ENCODE peak calls at places on chromosome 7, in eight cellular contexts. D is transverse colon, Q is prostate gland, B is suprapubic skin, G is breast epithelium, A is HCT116, R is HL-60, O is spleen. T is an unnamed sample.

GRCh38 chr7:35694784-35695627 is at the start of gene HERPUD2:
- DNase-seq in D (peak), Q (peak), B (peak), G (peak), A (peak), R (peak), O (peak), T (peak)

GRCh38 chr7:123645516-123645915 is 10.2 kb upstream of the LMOD2 start:
- DNase-seq in D (no peak), Q (no peak), B (no peak), G (no peak), A (no peak), R (no peak), O (no peak), T (no peak)

GRCh38 chr7:82605247-82605864 is 161.8 kb upstream of the CACNA2D1 start:
- DNase-seq in D (no peak), Q (no peak), B (no peak), G (no peak), A (peak), R (no peak), O (no peak), T (no peak)

GRCh38 chr7:154860621-154861375 is 142.1 kb downstream of the PAXIP1 start:
- DNase-seq in D (no peak), Q (no peak), B (peak), G (no peak), A (no peak), R (no peak), O (no peak), T (no peak)

GRCh38 chr7:47846117-47846836 is 102.0 kb downstream of the PKD1L1 start:
- DNase-seq in D (no peak), Q (no peak), B (no peak), G (no peak), A (peak), R (no peak), O (no peak), T (no peak)

GRCh38 chr7:11331128-11332102 is 357.7 kb downstream of the PHF14 start:
- DNase-seq in D (no peak), Q (no peak), B (no peak), G (no peak), A (no peak), R (no peak), O (no peak), T (no peak)

GRCh38 chr7:30595461-30596042 is 874 bp downstream of the GARS1 start:
- DNase-seq in D (no peak), Q (no peak), B (no peak), G (no peak), A (no peak), R (no peak), O (no peak), T (no peak)

GRCh38 chr7:110281362-110281761 is 809.6 kb upstream of the LRRN3 start:
- DNase-seq in D (no peak), Q (peak), B (no peak), G (no peak), A (no peak), R (no peak), O (no peak), T (no peak)

GRCh38 chr7:101362334-101363195 is at the start of gene COL26A1:
- DNase-seq in D (peak), Q (peak), B (no peak), G (no peak), A (no peak), R (no peak), O (peak), T (peak)

GRCh38 chr7:129781856-129782256 is 170.3 kb downstream of the NRF1 start:
- DNase-seq in D (no peak), Q (no peak), B (no peak), G (no peak), A (no peak), R (no peak), O (peak), T (no peak)

GRCh38 chr7:18511351-18511750 is 15.8 kb downstream of the HDAC9 start:
- DNase-seq in D (no peak), Q (no peak), B (no peak), G (no peak), A (no peak), R (no peak), O (no peak), T (no peak)

GRCh38 chr7:112080441-112080840 is 125.8 kb downstream of the DOCK4 start:
- DNase-seq in D (no peak), Q (no peak), B (no peak), G (no peak), A (no peak), R (peak), O (no peak), T (no peak)
- H3K4me3 ChIP-seq in D (no peak), Q (no peak), B (no peak), G (no peak), A (no peak), R (peak), O (no peak), T (no peak)

GRCh38 chr7:24922099-24922773 is 57.7 kb downstream of the OSBPL3 start:
- DNase-seq in D (no peak), Q (no peak), B (no peak), G (no peak), A (no peak), R (no peak), O (no peak), T (no peak)
- H3K27ac ChIP-seq in D (no peak), Q (no peak), B (no peak), G (no peak), A (no peak), R (no peak), O (no peak), T (peak)

DNA sequence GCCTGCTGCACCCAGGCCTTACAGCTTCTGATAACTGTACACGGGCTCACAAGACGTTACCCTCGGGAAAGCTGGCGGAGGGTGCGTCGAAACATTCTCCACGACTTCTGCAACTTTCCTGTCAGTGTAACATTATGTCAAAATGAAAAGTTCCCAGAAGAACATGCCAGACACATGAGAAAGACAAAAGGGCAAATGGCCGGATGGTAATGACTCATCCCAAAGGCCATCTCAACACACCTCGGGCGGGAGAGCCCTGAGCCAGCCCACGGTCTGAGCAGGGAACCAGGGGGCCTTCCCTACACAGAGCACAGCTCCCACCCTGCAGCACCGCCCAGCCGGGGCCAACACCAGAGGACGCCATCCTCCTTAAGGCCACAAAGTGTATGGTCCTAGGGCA is 118.7 kb downstream of the MAD1L1 start:
- DNase-seq in D (no peak), Q (no peak), B (no peak), G (no peak), A (peak), R (no peak), O (no peak), T (no peak)
- TF ChIP-seq POLR2AphosphoS5 in D (no peak), Q (no peak), B (no peak), G (no peak), A (no peak), R (no peak), O (no peak), T (no peak)

GRCh38 chr7:70886547-70886946 is 245.4 kb upstream of the GALNT17 start:
- DNase-seq in D (no peak), Q (no peak), B (no peak), G (no peak), A (no peak), R (no peak), O (no peak), T (no peak)

GRCh38 chr7:70884809-70885208 is 247.1 kb upstream of the GALNT17 start:
- DNase-seq in D (no peak), Q (no peak), B (peak), G (no peak), A (no peak), R (no peak), O (no peak), T (no peak)

GRCh38 chr7:70881470-70881869 is 250.5 kb upstream of the GALNT17 start:
- DNase-seq in D (no peak), Q (no peak), B (no peak), G (no peak), A (no peak), R (no peak), O (no peak), T (no peak)

GRCh38 chr7:70884446-70884764 is 247.5 kb upstream of the GALNT17 start:
- DNase-seq in D (no peak), Q (no peak), B (no peak), G (no peak), A (no peak), R (no peak), O (no peak), T (no peak)

GRCh38 chr7:70883750-70884445 is 248.0 kb upstream of the GALNT17 start:
- DNase-seq in D (no peak), Q (no peak), B (peak), G (no peak), A (no peak), R (no peak), O (no peak), T (no peak)
- H3K4me3 ChIP-seq in D (no peak), Q (no peak), B (no peak), G (no peak), A (no peak), R (no peak), O (no peak), T (no peak)

GRCh38 chr7:55516399-55516798 is 55.9 kb downstream of the VOPP1 start:
- DNase-seq in D (no peak), Q (no peak), B (no peak), G (no peak), A (no peak), R (no peak), O (no peak), T (no peak)
- H3K27ac ChIP-seq in D (peak), Q (no peak), B (no peak), G (no peak), A (no peak), R (no peak), O (peak), T (no peak)

GRCh38 chr7:144653449-144653848 is 182.4 kb downstream of the TPK1 start:
- DNase-seq in D (no peak), Q (no peak), B (no peak), G (no peak), A (no peak), R (no peak), O (no peak), T (no peak)
- TF ChIP-seq POLR2AphosphoS5 in D (no peak), Q (no peak), B (no peak), G (no peak), A (no peak), R (no peak), O (no peak), T (no peak)